ENCODE peak calls at places on chromosomes 1 and 21, in six cellular contexts. One of them, this sample, is unnamed.

GRCh38 chr1:29341936-29342335 is 105.6 kb downstream of the PTPRU start:
- DNase-seq in WTC11: no peak
- DNase-seq in HAP-1: no peak
- DNase-seq in caudate nucleus: no peak
- DNase-seq in T follicular helper cell: no peak
- DNase-seq in right lobe of liver: no peak
- DNase-seq in this sample: no peak

GRCh38 chr1:35557611-35558373 is at the start of gene NCDN:
- DNase-seq in WTC11: peak; percentile 98
- DNase-seq in HAP-1: peak; percentile 98
- DNase-seq in caudate nucleus: peak; percentile 92
- DNase-seq in T follicular helper cell: peak; percentile 93
- DNase-seq in right lobe of liver: peak; percentile 97
- DNase-seq in this sample: peak; percentile 99

GRCh38 chr1:162857850-162858249 is 3.1 kb downstream of the CCDC190 start:
- DNase-seq in WTC11: no peak
- DNase-seq in HAP-1: no peak
- DNase-seq in caudate nucleus: no peak
- DNase-seq in T follicular helper cell: no peak
- DNase-seq in right lobe of liver: no peak
- DNase-seq in this sample: no peak

GRCh38 chr1:109649380-109649987 is 6.4 kb upstream of the GSTM4 start:
- DNase-seq in WTC11: no peak
- DNase-seq in HAP-1: no peak
- DNase-seq in caudate nucleus: no peak
- DNase-seq in T follicular helper cell: no peak
- DNase-seq in right lobe of liver: peak; percentile 21
- DNase-seq in this sample: peak; percentile 38

GRCh38 chr1:230822092-230822581 is 46.2 kb downstream of the C1orf198 start:
- DNase-seq in WTC11: no peak
- DNase-seq in HAP-1: no peak
- DNase-seq in caudate nucleus: no peak
- DNase-seq in T follicular helper cell: no peak
- DNase-seq in right lobe of liver: no peak
- DNase-seq in this sample: peak; percentile 17

GRCh38 chr21:28953247-28953646 is 39.4 kb downstream of the LTN1 start:
- DNase-seq in WTC11: no peak
- DNase-seq in HAP-1: no peak
- DNase-seq in caudate nucleus: no peak
- DNase-seq in T follicular helper cell: no peak
- DNase-seq in right lobe of liver: no peak
- DNase-seq in this sample: no peak

GRCh38 chr1:7674972-7675371 is 96.1 kb upstream of the VAMP3 start:
- DNase-seq in WTC11: no peak
- DNase-seq in HAP-1: no peak
- DNase-seq in caudate nucleus: no peak
- DNase-seq in T follicular helper cell: no peak
- DNase-seq in right lobe of liver: no peak
- DNase-seq in this sample: no peak

GRCh38 chr1:238642231-238642630 is 744.1 kb upstream of the CHRM3 start:
- DNase-seq in WTC11: no peak
- DNase-seq in HAP-1: no peak
- DNase-seq in caudate nucleus: no peak
- DNase-seq in T follicular helper cell: no peak
- DNase-seq in right lobe of liver: no peak
- DNase-seq in this sample: no peak

GRCh38 chr21:31731112-31731801 is 661 bp downstream of the SCAF4 start:
- DNase-seq in WTC11: peak; percentile 57
- DNase-seq in HAP-1: no peak
- DNase-seq in caudate nucleus: no peak
- DNase-seq in T follicular helper cell: peak; percentile 31
- DNase-seq in right lobe of liver: peak; percentile 89
- DNase-seq in this sample: peak; percentile 47

GRCh38 chr1:232201024-232201423 is 428.9 kb downstream of the SIPA1L2 start:
- DNase-seq in WTC11: no peak
- DNase-seq in HAP-1: no peak
- DNase-seq in caudate nucleus: no peak
- DNase-seq in T follicular helper cell: no peak
- DNase-seq in right lobe of liver: no peak
- DNase-seq in this sample: no peak

GRCh38 chr1:186042216-186042615 is 308.0 kb downstream of the HMCN1 start:
- DNase-seq in WTC11: no peak
- DNase-seq in HAP-1: no peak
- DNase-seq in caudate nucleus: no peak
- DNase-seq in T follicular helper cell: no peak
- DNase-seq in right lobe of liver: no peak
- DNase-seq in this sample: no peak

GRCh38 chr1:31302749-31303441 is 6.1 kb downstream of the ZCCHC17 start:
- DNase-seq in WTC11: no peak
- DNase-seq in HAP-1: peak; percentile 56
- DNase-seq in caudate nucleus: no peak
- DNase-seq in T follicular helper cell: no peak
- DNase-seq in right lobe of liver: no peak
- DNase-seq in this sample: no peak

GRCh38 chr1:75338974-75339483 is 204.8 kb downstream of the LHX8 start:
- DNase-seq in WTC11: no peak
- DNase-seq in HAP-1: peak; percentile 63
- DNase-seq in caudate nucleus: no peak
- DNase-seq in T follicular helper cell: no peak
- DNase-seq in right lobe of liver: no peak
- DNase-seq in this sample: no peak

GRCh38 chr21:46661211-46661625 is 25.7 kb downstream of the PRMT2 start:
- DNase-seq in WTC11: peak; percentile 74
- DNase-seq in HAP-1: no peak
- DNase-seq in caudate nucleus: peak; percentile 54
- DNase-seq in T follicular helper cell: peak; percentile 17
- DNase-seq in right lobe of liver: no peak
- DNase-seq in this sample: peak; percentile 83

GRCh38 chr1:26555550-26555981 is 26.0 kb downstream of the RPS6KA1 start:
- DNase-seq in WTC11: no peak
- DNase-seq in HAP-1: no peak
- DNase-seq in caudate nucleus: peak; percentile 92
- DNase-seq in T follicular helper cell: no peak
- DNase-seq in right lobe of liver: peak; percentile 42
- DNase-seq in this sample: no peak

GRCh38 chr1:55179177-55179835 is 35.9 kb downstream of the USP24 start:
- DNase-seq in WTC11: no peak
- DNase-seq in HAP-1: no peak
- DNase-seq in caudate nucleus: no peak
- DNase-seq in T follicular helper cell: no peak
- DNase-seq in right lobe of liver: no peak
- DNase-seq in this sample: no peak

GRCh38 chr1:36965301-36966159 is 68.8 kb downstream of the GRIK3 start:
- DNase-seq in WTC11: no peak
- DNase-seq in HAP-1: no peak
- DNase-seq in caudate nucleus: no peak
- DNase-seq in T follicular helper cell: no peak
- DNase-seq in right lobe of liver: no peak
- DNase-seq in this sample: no peak

GRCh38 chr1:224488806-224489584 is 54.4 kb upstream of the WDR26 start:
- DNase-seq in WTC11: no peak
- DNase-seq in HAP-1: no peak
- DNase-seq in caudate nucleus: no peak
- DNase-seq in T follicular helper cell: no peak
- DNase-seq in right lobe of liver: no peak
- DNase-seq in this sample: no peak

GRCh38 chr1:2229032-2229920 is 1.2 kb downstream of the SKI start:
- DNase-seq in WTC11: peak; percentile 50
- DNase-seq in HAP-1: peak; percentile 51
- DNase-seq in caudate nucleus: peak; percentile 57
- DNase-seq in T follicular helper cell: no peak
- DNase-seq in right lobe of liver: peak; percentile 79
- DNase-seq in this sample: peak; percentile 74

GRCh38 chr1:55280731-55281130 is 65.6 kb upstream of the USP24 start:
- DNase-seq in WTC11: no peak
- DNase-seq in HAP-1: no peak
- DNase-seq in caudate nucleus: no peak
- DNase-seq in T follicular helper cell: no peak
- DNase-seq in right lobe of liver: no peak
- DNase-seq in this sample: no peak

GRCh38 chr1:7505094-7505838 is 265.8 kb upstream of the VAMP3 start:
- DNase-seq in WTC11: no peak
- DNase-seq in HAP-1: no peak
- DNase-seq in caudate nucleus: no peak
- DNase-seq in T follicular helper cell: no peak
- DNase-seq in right lobe of liver: no peak
- DNase-seq in this sample: no peak

GRCh38 chr21:34351786-34352241 is 12.0 kb upstream of the KCNE2 start:
- DNase-seq in WTC11: no peak
- DNase-seq in HAP-1: peak; percentile 76
- DNase-seq in caudate nucleus: no peak
- DNase-seq in T follicular helper cell: no peak
- DNase-seq in right lobe of liver: peak; percentile 75
- DNase-seq in this sample: peak; percentile 36

GRCh38 chr1:235270625-235271024 is 57.4 kb downstream of the ARID4B start:
- DNase-seq in WTC11: no peak
- DNase-seq in HAP-1: no peak
- DNase-seq in caudate nucleus: no peak
- DNase-seq in T follicular helper cell: no peak
- DNase-seq in right lobe of liver: no peak
- DNase-seq in this sample: peak; percentile 19

GRCh38 chr1:36836916-36837315 is 197.4 kb downstream of the GRIK3 start:
- DNase-seq in WTC11: no peak
- DNase-seq in HAP-1: no peak
- DNase-seq in caudate nucleus: no peak
- DNase-seq in T follicular helper cell: no peak
- DNase-seq in right lobe of liver: no peak
- DNase-seq in this sample: no peak

GRCh38 chr1:210692796-210693195 is 364.1 kb downstream of the HHAT start:
- DNase-seq in WTC11: no peak
- DNase-seq in HAP-1: no peak
- DNase-seq in caudate nucleus: no peak
- DNase-seq in T follicular helper cell: no peak
- DNase-seq in right lobe of liver: no peak
- DNase-seq in this sample: no peak

GRCh38 chr1:25727026-25727818 is 72.8 kb upstream of the SELENON start:
- DNase-seq in WTC11: no peak
- DNase-seq in HAP-1: no peak
- DNase-seq in caudate nucleus: peak; percentile 23
- DNase-seq in T follicular helper cell: no peak
- DNase-seq in right lobe of liver: no peak
- DNase-seq in this sample: no peak

GRCh38 chr1:16078925-16079656 is 5.6 kb upstream of the FAM131C start:
- DNase-seq in WTC11: peak; percentile 89
- DNase-seq in HAP-1: peak; percentile 88
- DNase-seq in caudate nucleus: no peak
- DNase-seq in T follicular helper cell: peak; percentile 50
- DNase-seq in right lobe of liver: peak; percentile 76
- DNase-seq in this sample: peak; percentile 70

GRCh38 chr1:39107891-39108290 is 81.7 kb downstream of the NDUFS5 start:
- DNase-seq in WTC11: no peak
- DNase-seq in HAP-1: no peak
- DNase-seq in caudate nucleus: no peak
- DNase-seq in T follicular helper cell: no peak
- DNase-seq in right lobe of liver: no peak
- DNase-seq in this sample: peak; percentile 50

GRCh38 chr1:2224621-2225020 is 3.5 kb upstream of the SKI start:
- DNase-seq in WTC11: no peak
- DNase-seq in HAP-1: no peak
- DNase-seq in caudate nucleus: no peak
- DNase-seq in T follicular helper cell: no peak
- DNase-seq in right lobe of liver: peak; percentile 44
- DNase-seq in this sample: no peak

GRCh38 chr1:215526147-215526845 is 40.8 kb upstream of the KCTD3 start:
- DNase-seq in WTC11: no peak
- DNase-seq in HAP-1: no peak
- DNase-seq in caudate nucleus: no peak
- DNase-seq in T follicular helper cell: no peak
- DNase-seq in right lobe of liver: no peak
- DNase-seq in this sample: peak; percentile 54

GRCh38 chr1:82007804-82008203 is 207.1 kb downstream of the ADGRL2 start:
- DNase-seq in WTC11: no peak
- DNase-seq in HAP-1: no peak
- DNase-seq in caudate nucleus: no peak
- DNase-seq in T follicular helper cell: no peak
- DNase-seq in right lobe of liver: no peak
- DNase-seq in this sample: no peak

GRCh38 chr21:28758042-28758882 is 234.4 kb downstream of the LTN1 start:
- DNase-seq in WTC11: no peak
- DNase-seq in HAP-1: no peak
- DNase-seq in caudate nucleus: no peak
- DNase-seq in T follicular helper cell: no peak
- DNase-seq in right lobe of liver: no peak
- DNase-seq in this sample: no peak

GRCh38 chr1:30822966-30823581 is 65.5 kb upstream of the LAPTM5 start:
- DNase-seq in WTC11: no peak
- DNase-seq in HAP-1: no peak
- DNase-seq in caudate nucleus: no peak
- DNase-seq in T follicular helper cell: no peak
- DNase-seq in right lobe of liver: no peak
- DNase-seq in this sample: no peak

GRCh38 chr1:181057079-181057478 is 23.3 kb downstream of the MR1 start:
- DNase-seq in WTC11: no peak
- DNase-seq in HAP-1: no peak
- DNase-seq in caudate nucleus: no peak
- DNase-seq in T follicular helper cell: no peak
- DNase-seq in right lobe of liver: no peak
- DNase-seq in this sample: peak; percentile 57

GRCh38 chr1:98045211-98046030 is 124.6 kb upstream of the DPYD start:
- DNase-seq in WTC11: no peak
- DNase-seq in HAP-1: peak; percentile 19
- DNase-seq in caudate nucleus: no peak
- DNase-seq in T follicular helper cell: no peak
- DNase-seq in right lobe of liver: no peak
- DNase-seq in this sample: peak; percentile 78

GRCh38 chr1:148315081-148315811 is 163.2 kb upstream of the NBPF11 start:
- DNase-seq in WTC11: no peak
- DNase-seq in HAP-1: no peak
- DNase-seq in caudate nucleus: no peak
- DNase-seq in T follicular helper cell: no peak
- DNase-seq in right lobe of liver: no peak
- DNase-seq in this sample: peak; percentile 33

This sample was measured in lung microvascular endothelial cell.